ENCODE peak calls at places on chromosomes 6 and 20, in six cellular contexts. X is NCI-H460; T is AG20443; K is aorta; P is left colon; G is activated naive CD4-positive, alpha-beta T cell. C is an unnamed sample.

GRCh38 chr6:34890526-34890910 is 1.5 kb downstream of the ANKS1A start:
- DNase-seq in X (no peak), T (no peak), K (no peak), P (no peak), G (no peak), C (no peak)

GRCh38 chr20:23753589-23753988 is 2.9 kb upstream of the CST1 start:
- DNase-seq in X (no peak), T (no peak), K (no peak), P (no peak), G (no peak), C (no peak)

GRCh38 chr6:81697564-81697963 is 54.9 kb downstream of the TENT5A start:
- DNase-seq in X (no peak), T (no peak), K (no peak), P (no peak), G (no peak), C (no peak)

GRCh38 chr6:30060634-30060981 is 457 bp upstream of the POLR1H start:
- DNase-seq in X (no peak), T (peak), K (peak), P (peak), G (no peak), C (no peak)

GRCh38 chr6:157224178-157224956 is 99.0 kb downstream of the TMEM242 start:
- DNase-seq in X (no peak), T (no peak), K (no peak), P (no peak), G (no peak), C (no peak)

GRCh38 chr20:17612287-17612974 is 42.6 kb downstream of the DSTN start:
- DNase-seq in X (no peak), T (peak), K (peak), P (peak), G (no peak), C (no peak)

GRCh38 chr6:110180228-110181008 is at the start of gene CDC40:
- DNase-seq in X (no peak), T (peak), K (peak), P (peak), G (peak), C (no peak)

GRCh38 chr20:3311623-3312022 is 72.6 kb upstream of the SLC4A11 start:
- DNase-seq in X (no peak), T (no peak), K (no peak), P (no peak), G (no peak), C (no peak)

GRCh38 chr20:49230575-49231211 is 11.5 kb downstream of the DDX27 start:
- DNase-seq in X (no peak), T (peak), K (no peak), P (peak), G (no peak), C (no peak)

GRCh38 chr6:83844170-83844569 is 9.0 kb upstream of the RIPPLY2 start:
- DNase-seq in X (no peak), T (peak), K (no peak), P (no peak), G (no peak), C (no peak)

GRCh38 chr20:5148581-5148980 is 21.8 kb downstream of the CDS2 start:
- DNase-seq in X (no peak), T (no peak), K (no peak), P (no peak), G (no peak), C (no peak)

GRCh38 chr6:5764401-5764955 is 242.2 kb downstream of the NRN1 start:
- DNase-seq in X (no peak), T (peak), K (no peak), P (no peak), G (no peak), C (no peak)

GRCh38 chr6:41767112-41767946 is 12.4 kb downstream of the FRS3 start:
- DNase-seq in X (peak), T (peak), K (peak), P (peak), G (no peak), C (no peak)

GRCh38 chr6:93266418-93266817 is 152.9 kb downstream of the EPHA7 start:
- DNase-seq in X (no peak), T (no peak), K (no peak), P (no peak), G (no peak), C (no peak)

GRCh38 chr6:44508646-44509045 is 121.1 kb downstream of the CDC5L start:
- DNase-seq in X (no peak), T (peak), K (no peak), P (no peak), G (no peak), C (no peak)

GRCh38 chr6:148367418-148368024 is 24.9 kb downstream of the SASH1 start:
- DNase-seq in X (no peak), T (peak), K (peak), P (no peak), G (no peak), C (no peak)

GRCh38 chr6:89110288-89110687 is 7.6 kb downstream of the SRSF12 start:
- DNase-seq in X (no peak), T (no peak), K (no peak), P (no peak), G (no peak), C (no peak)

GRCh38 chr20:42938486-42939205 is 251.1 kb downstream of the PTPRT start:
- DNase-seq in X (no peak), T (no peak), K (no peak), P (no peak), G (no peak), C (no peak)

GRCh38 chr6:37783025-37783825 is 36.3 kb upstream of the ZFAND3 start:
- DNase-seq in X (no peak), T (peak), K (peak), P (no peak), G (no peak), C (no peak)

GRCh38 chr6:3546121-3546520 is 89.3 kb upstream of the SLC22A23 start:
- DNase-seq in X (no peak), T (no peak), K (no peak), P (peak), G (no peak), C (no peak)

GRCh38 chr6:112800916-112801315 is 453.8 kb downstream of the RFPL4B start:
- DNase-seq in X (no peak), T (no peak), K (no peak), P (no peak), G (no peak), C (no peak)

GRCh38 chr6:112268628-112269027 is 14.3 kb upstream of the LAMA4 start:
- DNase-seq in X (no peak), T (no peak), K (no peak), P (no peak), G (no peak), C (no peak)

GRCh38 chr6:105458061-105458460 is 55.2 kb upstream of the PREP start:
- DNase-seq in X (no peak), T (no peak), K (no peak), P (no peak), G (no peak), C (no peak)

GRCh38 chr20:63934271-63935068 is 21.7 kb downstream of the UCKL1 start:
- DNase-seq in X (no peak), T (no peak), K (no peak), P (no peak), G (no peak), C (no peak)

GRCh38 chr6:71452709-71453108 is 164.1 kb downstream of the OGFRL1 start:
- DNase-seq in X (no peak), T (no peak), K (no peak), P (no peak), G (no peak), C (no peak)

GRCh38 chr6:46704562-46704961 is 16.9 kb downstream of the TDRD6 start:
- DNase-seq in X (peak), T (no peak), K (no peak), P (no peak), G (no peak), C (peak)

GRCh38 chr6:134574491-134574890 is 256.6 kb upstream of the SGK1 start:
- DNase-seq in X (no peak), T (no peak), K (no peak), P (no peak), G (no peak), C (no peak)

GRCh38 chr6:157258878-157259277 is 64.4 kb downstream of the TMEM242 start:
- DNase-seq in X (no peak), T (no peak), K (peak), P (no peak), G (no peak), C (no peak)

GRCh38 chr20:44709797-44710196 is 5.4 kb upstream of the CCN5 start:
- DNase-seq in X (no peak), T (no peak), K (no peak), P (no peak), G (no peak), C (no peak)

GRCh38 chr6:128713461-128713860 is 169.5 kb upstream of the LAMA2 start:
- DNase-seq in X (no peak), T (peak), K (no peak), P (no peak), G (no peak), C (no peak)

GRCh38 chr6:29965873-29966601 is 23.7 kb downstream of the HLA-A start:
- DNase-seq in X (peak), T (peak), K (peak), P (peak), G (no peak), C (peak)

GRCh38 chr20:62843656-62844055 is 18.0 kb downstream of the TCFL5 start:
- DNase-seq in X (peak), T (no peak), K (no peak), P (no peak), G (no peak), C (no peak)

GRCh38 chr20:25272223-25273000 is 24.5 kb downstream of the PYGB start:
- DNase-seq in X (no peak), T (peak), K (no peak), P (no peak), G (no peak), C (no peak)

GRCh38 chr6:56450882-56451739 is 191.6 kb downstream of the DST start:
- DNase-seq in X (no peak), T (no peak), K (no peak), P (peak), G (no peak), C (no peak)

GRCh38 chr6:11323666-11324452 is 91.4 kb upstream of the NEDD9 start:
- DNase-seq in X (no peak), T (no peak), K (peak), P (no peak), G (no peak), C (no peak)

GRCh38 chr6:23735151-23735550 is 390.9 kb upstream of the NRSN1 start:
- DNase-seq in X (no peak), T (peak), K (no peak), P (no peak), G (no peak), C (no peak)